ENCODE peak calls at places on chromosomes 3 and 15, in nine cellular contexts. One of them, this sample, is unnamed.

GRCh38 chr3:61847784-61848462 is 286.6 kb downstream of the PTPRG start:
- DNase-seq in Calu3: no peak
- DNase-seq in GM19239: no peak
- DNase-seq in mesenchymal stem cell: no peak
- DNase-seq in sciatic nerve: no peak
- DNase-seq in HS-5: no peak
- DNase-seq in NCI-H2171: no peak
- DNase-seq in left colon: peak; percentile 50
- DNase-seq in uterus: peak; percentile 47
- DNase-seq in this sample: peak; percentile 77

GRCh38 chr15:28890711-28891495 is 5.1 kb downstream of the APBA2 start:
- DNase-seq in Calu3: no peak
- DNase-seq in GM19239: no peak
- DNase-seq in mesenchymal stem cell: peak; percentile 30
- DNase-seq in sciatic nerve: no peak
- DNase-seq in HS-5: no peak
- DNase-seq in NCI-H2171: no peak
- DNase-seq in left colon: no peak
- DNase-seq in uterus: no peak
- DNase-seq in this sample: no peak

GRCh38 chr15:57085267-57085666 is 166.8 kb downstream of the TCF12 start:
- DNase-seq in Calu3: peak; percentile 11
- DNase-seq in GM19239: no peak
- DNase-seq in mesenchymal stem cell: peak; percentile 54
- DNase-seq in sciatic nerve: no peak
- DNase-seq in HS-5: no peak
- DNase-seq in NCI-H2171: no peak
- DNase-seq in left colon: no peak
- DNase-seq in uterus: no peak
- DNase-seq in this sample: no peak

GRCh38 chr15:69604050-69604378 is 151.4 kb downstream of the RPLP1 start:
- DNase-seq in Calu3: peak; percentile 48
- DNase-seq in GM19239: no peak
- DNase-seq in mesenchymal stem cell: no peak
- DNase-seq in sciatic nerve: no peak
- DNase-seq in HS-5: no peak
- DNase-seq in NCI-H2171: no peak
- DNase-seq in left colon: peak; percentile 37
- DNase-seq in uterus: no peak
- DNase-seq in this sample: no peak

GRCh38 chr3:69774029-69774428 is 34.8 kb downstream of the MITF start:
- DNase-seq in Calu3: no peak
- DNase-seq in GM19239: no peak
- DNase-seq in mesenchymal stem cell: no peak
- DNase-seq in sciatic nerve: no peak
- DNase-seq in HS-5: no peak
- DNase-seq in NCI-H2171: no peak
- DNase-seq in left colon: no peak
- DNase-seq in uterus: peak; percentile 63
- DNase-seq in this sample: peak; percentile 88

GRCh38 chr15:47514251-47514652 is 203.1 kb upstream of the SEMA6D start:
- DNase-seq in Calu3: no peak
- DNase-seq in GM19239: no peak
- DNase-seq in mesenchymal stem cell: peak; percentile 59
- DNase-seq in sciatic nerve: no peak
- DNase-seq in HS-5: peak; percentile 64
- DNase-seq in NCI-H2171: peak; percentile 32
- DNase-seq in left colon: no peak
- DNase-seq in uterus: no peak
- DNase-seq in this sample: no peak

GRCh38 chr15:80996247-80996646 is 4.5 kb upstream of the TLNRD1 start:
- DNase-seq in Calu3: no peak
- DNase-seq in GM19239: no peak
- DNase-seq in mesenchymal stem cell: no peak
- DNase-seq in sciatic nerve: no peak
- DNase-seq in HS-5: no peak
- DNase-seq in NCI-H2171: no peak
- DNase-seq in left colon: no peak
- DNase-seq in uterus: no peak
- DNase-seq in this sample: no peak

GRCh38 chr15:38617831-38618230 is 53.2 kb upstream of the RASGRP1 start:
- DNase-seq in Calu3: no peak
- DNase-seq in GM19239: no peak
- DNase-seq in mesenchymal stem cell: no peak
- DNase-seq in sciatic nerve: no peak
- DNase-seq in HS-5: no peak
- DNase-seq in NCI-H2171: no peak
- DNase-seq in left colon: no peak
- DNase-seq in uterus: no peak
- DNase-seq in this sample: no peak

GRCh38 chr15:98347001-98347400 is 301.3 kb upstream of the IGF1R start:
- DNase-seq in Calu3: no peak
- DNase-seq in GM19239: no peak
- DNase-seq in mesenchymal stem cell: no peak
- DNase-seq in sciatic nerve: no peak
- DNase-seq in HS-5: no peak
- DNase-seq in NCI-H2171: no peak
- DNase-seq in left colon: no peak
- DNase-seq in uterus: no peak
- DNase-seq in this sample: peak; percentile 67

GRCh38 chr3:86653801-86654200 is 337.1 kb downstream of the VGLL3 start:
- DNase-seq in Calu3: no peak
- DNase-seq in GM19239: no peak
- DNase-seq in mesenchymal stem cell: no peak
- DNase-seq in sciatic nerve: no peak
- DNase-seq in HS-5: no peak
- DNase-seq in NCI-H2171: no peak
- DNase-seq in left colon: no peak
- DNase-seq in uterus: no peak
- DNase-seq in this sample: no peak

GRCh38 chr15:67366904-67367303 is 112.3 kb downstream of the IQCH start:
- DNase-seq in Calu3: no peak
- DNase-seq in GM19239: no peak
- DNase-seq in mesenchymal stem cell: no peak
- DNase-seq in sciatic nerve: no peak
- DNase-seq in HS-5: no peak
- DNase-seq in NCI-H2171: no peak
- DNase-seq in left colon: no peak
- DNase-seq in uterus: no peak
- DNase-seq in this sample: no peak

GRCh38 chr3:81749285-81749684 is 12.2 kb downstream of the GBE1 start:
- DNase-seq in Calu3: no peak
- DNase-seq in GM19239: no peak
- DNase-seq in mesenchymal stem cell: no peak
- DNase-seq in sciatic nerve: no peak
- DNase-seq in HS-5: no peak
- DNase-seq in NCI-H2171: no peak
- DNase-seq in left colon: no peak
- DNase-seq in uterus: no peak
- DNase-seq in this sample: no peak

GRCh38 chr3:59300727-59301134 is 250.9 kb upstream of the CFAP20DC start:
- DNase-seq in Calu3: no peak
- DNase-seq in GM19239: no peak
- DNase-seq in mesenchymal stem cell: peak; percentile 18
- DNase-seq in sciatic nerve: no peak
- DNase-seq in HS-5: no peak
- DNase-seq in NCI-H2171: no peak
- DNase-seq in left colon: no peak
- DNase-seq in uterus: no peak
- DNase-seq in this sample: no peak

GRCh38 chr15:62912808-62913207 is 129.7 kb upstream of the TPM1 start:
- DNase-seq in Calu3: no peak
- DNase-seq in GM19239: no peak
- DNase-seq in mesenchymal stem cell: peak; percentile 29
- DNase-seq in sciatic nerve: no peak
- DNase-seq in HS-5: no peak
- DNase-seq in NCI-H2171: no peak
- DNase-seq in left colon: no peak
- DNase-seq in uterus: no peak
- DNase-seq in this sample: no peak

GRCh38 chr3:4350789-4351163 is 47.6 kb downstream of the SETMAR start:
- DNase-seq in Calu3: peak; percentile 28
- DNase-seq in GM19239: peak; percentile 60
- DNase-seq in mesenchymal stem cell: peak; percentile 68
- DNase-seq in sciatic nerve: no peak
- DNase-seq in HS-5: peak; percentile 31
- DNase-seq in NCI-H2171: peak; percentile 21
- DNase-seq in left colon: no peak
- DNase-seq in uterus: peak; percentile 63
- DNase-seq in this sample: no peak

GRCh38 chr3:157081681-157082210 is 78.2 kb downstream of the CCNL1 start:
- DNase-seq in Calu3: peak; percentile 99
- DNase-seq in GM19239: peak; percentile 54
- DNase-seq in mesenchymal stem cell: peak; percentile 97
- DNase-seq in sciatic nerve: peak; percentile 95
- DNase-seq in HS-5: peak; percentile 77
- DNase-seq in NCI-H2171: no peak
- DNase-seq in left colon: peak; percentile 92
- DNase-seq in uterus: peak; percentile 90
- DNase-seq in this sample: peak; percentile 94

GRCh38 chr3:57757642-57758297 is 1.7 kb downstream of the SLMAP start:
- DNase-seq in Calu3: no peak
- DNase-seq in GM19239: no peak
- DNase-seq in mesenchymal stem cell: peak; percentile 52
- DNase-seq in sciatic nerve: no peak
- DNase-seq in HS-5: no peak
- DNase-seq in NCI-H2171: no peak
- DNase-seq in left colon: peak; percentile 24
- DNase-seq in uterus: no peak
- DNase-seq in this sample: no peak

GRCh38 chr15:75001310-75001709 is 5.9 kb downstream of the SCAMP5 start:
- DNase-seq in Calu3: no peak
- DNase-seq in GM19239: no peak
- DNase-seq in mesenchymal stem cell: no peak
- DNase-seq in sciatic nerve: no peak
- DNase-seq in HS-5: no peak
- DNase-seq in NCI-H2171: no peak
- DNase-seq in left colon: no peak
- DNase-seq in uterus: no peak
- DNase-seq in this sample: no peak

GRCh38 chr3:183897606-183898384 is 13.1 kb upstream of the PARL start:
- DNase-seq in Calu3: no peak
- DNase-seq in GM19239: no peak
- DNase-seq in mesenchymal stem cell: no peak
- DNase-seq in sciatic nerve: no peak
- DNase-seq in HS-5: no peak
- DNase-seq in NCI-H2171: no peak
- DNase-seq in left colon: no peak
- DNase-seq in uterus: no peak
- DNase-seq in this sample: no peak

GRCh38 chr15:22786868-22787698 is 639 bp downstream of the NIPA1 start:
- DNase-seq in Calu3: peak; percentile 1
- DNase-seq in GM19239: peak; percentile 41
- DNase-seq in mesenchymal stem cell: peak; percentile 44
- DNase-seq in sciatic nerve: no peak
- DNase-seq in HS-5: no peak
- DNase-seq in NCI-H2171: no peak
- DNase-seq in left colon: peak; percentile 55
- DNase-seq in uterus: no peak
- DNase-seq in this sample: no peak

GRCh38 chr15:48352474-48353072 is 21.3 kb downstream of the DUT start:
- DNase-seq in Calu3: peak; percentile 67
- DNase-seq in GM19239: peak; percentile 18
- DNase-seq in mesenchymal stem cell: peak; percentile 71
- DNase-seq in sciatic nerve: peak; percentile 67
- DNase-seq in HS-5: no peak
- DNase-seq in NCI-H2171: peak; percentile 64
- DNase-seq in left colon: peak; percentile 51
- DNase-seq in uterus: peak; percentile 55
- DNase-seq in this sample: peak; percentile 69

GRCh38 chr3:80649170-80649569 is 881.4 kb upstream of the ROBO1 start:
- DNase-seq in Calu3: no peak
- DNase-seq in GM19239: no peak
- DNase-seq in mesenchymal stem cell: no peak
- DNase-seq in sciatic nerve: no peak
- DNase-seq in HS-5: no peak
- DNase-seq in NCI-H2171: no peak
- DNase-seq in left colon: no peak
- DNase-seq in uterus: no peak
- DNase-seq in this sample: no peak

GRCh38 chr3:158471639-158472294 is 99.2 kb upstream of the MLF1 start:
- DNase-seq in Calu3: no peak
- DNase-seq in GM19239: no peak
- DNase-seq in mesenchymal stem cell: peak; percentile 87
- DNase-seq in sciatic nerve: no peak
- DNase-seq in HS-5: peak; percentile 80
- DNase-seq in NCI-H2171: no peak
- DNase-seq in left colon: no peak
- DNase-seq in uterus: no peak
- DNase-seq in this sample: no peak

GRCh38 chr15:34436126-34436955 is 1.3 kb downstream of the GOLGA8A start:
- DNase-seq in Calu3: no peak
- DNase-seq in GM19239: peak; percentile 1
- DNase-seq in mesenchymal stem cell: no peak
- DNase-seq in sciatic nerve: no peak
- DNase-seq in HS-5: no peak
- DNase-seq in NCI-H2171: no peak
- DNase-seq in left colon: no peak
- DNase-seq in uterus: no peak
- DNase-seq in this sample: no peak

GRCh38 chr3:124812291-124813265 is 74.6 kb downstream of the ITGB5 start:
- DNase-seq in Calu3: peak; percentile 87
- DNase-seq in GM19239: no peak
- DNase-seq in mesenchymal stem cell: peak; percentile 96
- DNase-seq in sciatic nerve: peak; percentile 61
- DNase-seq in HS-5: peak; percentile 87
- DNase-seq in NCI-H2171: peak; percentile 12
- DNase-seq in left colon: peak; percentile 61
- DNase-seq in uterus: peak; percentile 82
- DNase-seq in this sample: peak; percentile 90

GRCh38 chr3:99084156-99084555 is 182.7 kb upstream of the DCBLD2 start:
- DNase-seq in Calu3: no peak
- DNase-seq in GM19239: no peak
- DNase-seq in mesenchymal stem cell: no peak
- DNase-seq in sciatic nerve: no peak
- DNase-seq in HS-5: no peak
- DNase-seq in NCI-H2171: no peak
- DNase-seq in left colon: no peak
- DNase-seq in uterus: no peak
- DNase-seq in this sample: no peak

GRCh38 chr15:58566029-58566428 is 134.2 kb downstream of the LIPC start:
- DNase-seq in Calu3: no peak
- DNase-seq in GM19239: no peak
- DNase-seq in mesenchymal stem cell: no peak
- DNase-seq in sciatic nerve: peak; percentile 6
- DNase-seq in HS-5: no peak
- DNase-seq in NCI-H2171: no peak
- DNase-seq in left colon: no peak
- DNase-seq in uterus: no peak
- DNase-seq in this sample: no peak

GRCh38 chr3:187719628-187720336 is 17.4 kb upstream of the RTP2 start:
- DNase-seq in Calu3: no peak
- DNase-seq in GM19239: no peak
- DNase-seq in mesenchymal stem cell: no peak
- DNase-seq in sciatic nerve: no peak
- DNase-seq in HS-5: no peak
- DNase-seq in NCI-H2171: no peak
- DNase-seq in left colon: no peak
- DNase-seq in uterus: no peak
- DNase-seq in this sample: no peak

GRCh38 chr3:69309810-69310209 is 76.1 kb downstream of the FRMD4B start:
- DNase-seq in Calu3: peak; percentile 49
- DNase-seq in GM19239: no peak
- DNase-seq in mesenchymal stem cell: no peak
- DNase-seq in sciatic nerve: no peak
- DNase-seq in HS-5: peak; percentile 26
- DNase-seq in NCI-H2171: no peak
- DNase-seq in left colon: no peak
- DNase-seq in uterus: no peak
- DNase-seq in this sample: no peak

GRCh38 chr15:80831606-80832224 is 52.5 kb downstream of the CEMIP start:
- DNase-seq in Calu3: no peak
- DNase-seq in GM19239: no peak
- DNase-seq in mesenchymal stem cell: no peak
- DNase-seq in sciatic nerve: no peak
- DNase-seq in HS-5: no peak
- DNase-seq in NCI-H2171: no peak
- DNase-seq in left colon: no peak
- DNase-seq in uterus: no peak
- DNase-seq in this sample: no peak

GRCh38 chr3:45275006-45275704 is 49.1 kb upstream of the TMEM158 start:
- DNase-seq in Calu3: no peak
- DNase-seq in GM19239: no peak
- DNase-seq in mesenchymal stem cell: no peak
- DNase-seq in sciatic nerve: no peak
- DNase-seq in HS-5: no peak
- DNase-seq in NCI-H2171: peak; percentile 16
- DNase-seq in left colon: no peak
- DNase-seq in uterus: no peak
- DNase-seq in this sample: no peak